ENCODE peak calls at places on chromosomes 4 and X, in seven cellular contexts. M is A673, W is PC-3, D is astrocyte, X is DND-41, Y is HCT116, H is neural progenitor cell. R is an unnamed sample.
A peak's percentile ranks its signal among the peaks of the same experiment; 100 is the strongest.

GRCh38 chr4:42360158-42360557 is 37.1 kb upstream of the SHISA3 start:
- DNase-seq in M (no peak), W (no peak), D (no peak), X (no peak), Y (no peak), H (no peak), R (peak; percentile 36)

GRCh38 chrX:39452404-39452803 is 645.4 kb downstream of the BCOR start:
- DNase-seq in M (peak; percentile 19), W (no peak), D (no peak), X (no peak), Y (no peak), H (no peak), R (no peak)

GRCh38 chrX:102899940-102900916 is 36.8 kb upstream of the RAB40AL start:
- DNase-seq in M (peak; percentile 78), W (peak; percentile 90), D (peak; percentile 55), X (peak; percentile 73), Y (peak; percentile 27), H (peak; percentile 60), R (peak; percentile 68)

GRCh38 chr4:48129307-48130014 is 4.6 kb downstream of the TXK start:
- DNase-seq in M (no peak), W (peak; percentile 3), D (no peak), X (no peak), Y (no peak), H (no peak), R (no peak)

GRCh38 chrX:12548746-12549145 is 242.5 kb upstream of the PRPS2 start:
- DNase-seq in M (peak; percentile 35), W (peak; percentile 62), D (no peak), X (peak; percentile 47), Y (no peak), H (peak; percentile 71), R (peak; percentile 11)

GRCh38 chr4:128823025-128823661 is 13.6 kb downstream of the JADE1 start:
- DNase-seq in M (peak; percentile 51), W (peak; percentile 85), D (peak; percentile 96), X (no peak), Y (peak; percentile 21), H (no peak), R (peak; percentile 92)

GRCh38 chr4:104015680-104016079 is 295.9 kb upstream of the TACR3 start:
- DNase-seq in M (peak; percentile 29), W (peak; percentile 30), D (no peak), X (no peak), Y (peak; percentile 28), H (peak; percentile 47), R (no peak)

GRCh38 chr4:120750152-120750525 is 172.4 kb downstream of the PRDM5 start:
- DNase-seq in M (no peak), W (no peak), D (no peak), X (no peak), Y (no peak), H (no peak), R (no peak)

GRCh38 chr4:141807501-141807900 is 171.1 kb downstream of the IL15 start:
- DNase-seq in M (no peak), W (peak; percentile 44), D (peak; percentile 51), X (no peak), Y (no peak), H (no peak), R (peak; percentile 64)

GRCh38 chrX:11382935-11383334 is 89.7 kb downstream of the AMELX start:
- DNase-seq in M (no peak), W (peak; percentile 23), D (no peak), X (no peak), Y (no peak), H (no peak), R (no peak)

GRCh38 chrX:22300130-22300529 is 27.4 kb downstream of the CBLL2 start:
- DNase-seq in M (peak; percentile 48), W (peak; percentile 75), D (peak; percentile 68), X (no peak), Y (peak; percentile 45), H (no peak), R (peak; percentile 78)

GRCh38 chrX:122579521-122579920 is 604.6 kb upstream of the GRIA3 start:
- DNase-seq in M (no peak), W (no peak), D (peak; percentile 79), X (no peak), Y (no peak), H (no peak), R (peak; percentile 80)

GRCh38 chrX:9131066-9131465 is 97.1 kb upstream of the FAM9B start:
- DNase-seq in M (no peak), W (peak; percentile 53), D (no peak), X (no peak), Y (no peak), H (no peak), R (no peak)

GRCh38 chr4:146099585-146099984 is 75.9 kb upstream of the LSM6 start:
- DNase-seq in M (no peak), W (no peak), D (no peak), X (no peak), Y (no peak), H (no peak), R (no peak)

GRCh38 chrX:41265615-41266014 is 68.3 kb upstream of the DDX3X start:
- DNase-seq in M (peak; percentile 59), W (no peak), D (peak; percentile 67), X (no peak), Y (no peak), H (no peak), R (peak; percentile 73)

GRCh38 chr4:159077702-159078495 is 25.0 kb upstream of the RAPGEF2 start:
- DNase-seq in M (peak; percentile 76), W (peak; percentile 82), D (no peak), X (no peak), Y (no peak), H (no peak), R (no peak)

GRCh38 chr4:25313194-25313895 is 771 bp downstream of the ZCCHC4 start:
- DNase-seq in M (peak; percentile 14), W (peak; percentile 10), D (no peak), X (no peak), Y (no peak), H (peak; percentile 62), R (no peak)

GRCh38 chr4:11471613-11472012 is 42.9 kb upstream of the HS3ST1 start:
- DNase-seq in M (no peak), W (no peak), D (no peak), X (peak; percentile 72), Y (no peak), H (no peak), R (no peak)

GRCh38 chr4:39698424-39699009 is 581 bp downstream of the UBE2K start:
- DNase-seq in M (peak; percentile 54), W (peak; percentile 27), D (peak; percentile 17), X (peak; percentile 64), Y (no peak), H (peak; percentile 77), R (peak; percentile 42)

GRCh38 chr4:84597450-84597849 is 14.5 kb downstream of the CDS1 start:
- DNase-seq in M (no peak), W (peak; percentile 72), D (no peak), X (no peak), Y (peak; percentile 64), H (no peak), R (no peak)

GRCh38 chr4:87038837-87039715 is 104.3 kb downstream of the AFF1 start:
- DNase-seq in M (peak; percentile 45), W (peak; percentile 17), D (peak; percentile 94), X (no peak), Y (no peak), H (peak; percentile 95), R (peak; percentile 83)

DNA sequence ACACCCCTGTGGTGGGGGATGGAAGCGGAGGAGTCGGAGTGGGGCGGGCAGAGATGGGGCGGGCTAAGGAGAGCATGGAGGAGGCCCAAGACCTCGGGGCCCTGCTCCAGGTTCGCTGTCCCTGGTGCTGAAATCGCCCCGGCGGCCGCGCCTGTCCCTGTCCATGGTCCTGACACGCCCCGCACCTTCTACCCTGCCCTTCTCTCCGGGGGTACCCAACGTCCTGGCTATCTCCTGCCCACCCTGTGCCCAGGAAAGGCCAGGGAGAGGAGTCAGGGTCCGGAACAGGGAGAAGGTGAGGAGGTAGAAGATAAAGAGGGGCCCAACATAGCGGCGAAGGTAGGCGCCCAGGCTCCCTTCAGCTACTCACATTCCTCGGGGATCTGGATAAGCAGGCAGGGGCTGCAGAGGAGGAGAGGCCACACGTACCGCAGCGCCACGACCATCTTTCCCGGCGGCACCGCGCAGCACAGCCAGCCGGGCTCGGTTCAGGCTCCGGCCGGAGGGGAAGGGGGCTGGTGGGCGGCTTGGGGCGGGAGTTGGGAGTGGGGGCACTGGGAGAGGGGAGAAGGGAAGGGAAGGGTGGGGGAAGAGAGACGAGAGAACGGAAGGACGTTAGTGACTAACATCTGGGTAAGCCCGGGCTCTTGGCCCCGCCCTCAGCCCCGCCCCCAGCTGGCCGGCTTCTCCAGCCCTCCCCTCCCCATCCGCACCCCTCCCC is 10.4 kb downstream of the L1CAM start:
- DNase-seq in M (peak; percentile 56), W (peak; percentile 54), D (no peak), X (peak; percentile 77), Y (no peak), H (peak; percentile 82), R (peak; percentile 11)
- TF ChIP-seq EZH2 in M (no peak), W (no peak), D (no peak), X (no peak), Y (no peak), H (no peak), R (no peak)

DNA sequence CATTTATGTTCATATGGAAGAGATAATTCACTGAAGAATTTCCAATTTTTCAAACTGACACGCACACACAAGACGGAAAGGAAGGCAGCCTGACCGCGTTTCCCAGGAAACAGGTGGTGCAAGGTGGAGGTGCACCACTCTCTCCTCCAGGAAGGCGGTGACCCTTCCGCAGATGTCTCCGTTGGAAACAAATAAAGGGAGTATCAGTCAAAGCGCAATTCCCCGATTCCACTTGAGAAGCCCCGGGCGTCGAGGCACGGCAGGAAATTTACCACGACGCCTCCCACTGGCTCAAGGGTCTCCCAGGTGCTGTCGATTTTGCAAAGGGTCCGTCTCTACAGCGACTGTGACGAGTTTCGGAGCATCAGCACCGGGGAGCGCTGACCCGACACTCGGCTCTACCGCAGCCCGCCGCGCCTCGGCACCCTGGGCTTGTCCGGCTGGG is 770 bp upstream of the TIGD2 start:
- DNase-seq in M (no peak), W (peak; percentile 3), D (no peak), X (no peak), Y (no peak), H (no peak), R (no peak)
- TF ChIP-seq EZH2 in M (no peak), W (no peak), D (peak; percentile 70), X (no peak), Y (no peak), H (peak; percentile 66), R (peak; percentile 67)

GRCh38 chr4:4233610-4234009 is 6.9 kb upstream of the OTOP1 start:
- DNase-seq in M (no peak), W (no peak), D (no peak), X (no peak), Y (no peak), H (no peak), R (no peak)

GRCh38 chr4:4225915-4226605 is 669 bp downstream of the OTOP1 start:
- DNase-seq in M (no peak), W (no peak), D (no peak), X (no peak), Y (no peak), H (peak; percentile 26), R (peak; percentile 14)

GRCh38 chr4:4226606-4227438 is at the start of gene OTOP1:
- DNase-seq in M (no peak), W (no peak), D (no peak), X (no peak), Y (no peak), H (no peak), R (no peak)

GRCh38 chr4:4227510-4228355 is 1.0 kb upstream of the OTOP1 start:
- DNase-seq in M (no peak), W (no peak), D (no peak), X (no peak), Y (no peak), H (no peak), R (no peak)

GRCh38 chr4:4228356-4228668 is 1.6 kb upstream of the OTOP1 start:
- DNase-seq in M (no peak), W (no peak), D (no peak), X (no peak), Y (no peak), H (no peak), R (no peak)
- TF ChIP-seq EZH2 in M (no peak), W (no peak), D (no peak), X (no peak), Y (no peak), H (no peak), R (no peak)

GRCh38 chrX:104253567-104254441 is 929 bp downstream of the ESX1 start:
- DNase-seq in M (no peak), W (no peak), D (no peak), X (no peak), Y (no peak), H (peak; percentile 69), R (no peak)
- TF ChIP-seq EZH2 in M (peak; percentile 22), W (no peak), D (no peak), X (no peak), Y (no peak), H (peak; percentile 95), R (no peak)

R was measured in fibroblast of lung.